ENCODE peak calls at places on chromosomes 16 and 17, in four cellular contexts. I, T, V and E are unnamed samples.

GRCh38 chr16:82835487-82836160 is 208.9 kb downstream of the CDH13 start:
- DNase-seq in I (no peak), T (no peak), V (no peak), E (no peak)

GRCh38 chr16:86604436-86605220 is 26.3 kb downstream of the FOXL1 start:
- DNase-seq in I (peak; percentile 42), T (no peak), V (peak; percentile 17), E (no peak)

GRCh38 chr17:60087882-60088669 is 9.4 kb upstream of the HEATR6 start:
- DNase-seq in I (no peak), T (no peak), V (no peak), E (no peak)

GRCh38 chr17:64741924-64742670 is 80.0 kb upstream of the SMURF2 start:
- DNase-seq in I (peak; percentile 38), T (no peak), V (no peak), E (no peak)

GRCh38 chr17:55264640-55265298 is at the start of gene HLF:
- DNase-seq in I (peak; percentile 88), T (no peak), V (peak; percentile 60), E (peak; percentile 38)

GRCh38 chr16:67415872-67416793 is at the start of gene ZDHHC1:
- DNase-seq in I (peak; percentile 81), T (no peak), V (no peak), E (peak; percentile 28)

GRCh38 chr17:82943339-82943738 is 103.5 kb upstream of the ZNF750 start:
- DNase-seq in I (no peak), T (no peak), V (no peak), E (no peak)

GRCh38 chr17:40564883-40565744 is at the start of gene CCR7:
- DNase-seq in I (no peak), T (no peak), V (peak; percentile 86), E (no peak)

GRCh38 chr17:67136191-67137025 is 92.1 kb downstream of the CACNG1 start:
- DNase-seq in I (no peak), T (peak; percentile 22), V (no peak), E (no peak)